ENCODE peak calls at places on chromosomes 3 and 15, in four cellular contexts. U, X, J and F are unnamed samples.

GRCh38 chr15:67812232-67812631 is 13.1 kb upstream of the SKOR1 start:
- DNase-seq in U (no peak), X (no peak), J (no peak), F (no peak)

GRCh38 chr15:42036112-42036905 is 15.5 kb upstream of the PLA2G4E start:
- DNase-seq in U (no peak), X (no peak), J (no peak), F (no peak)

GRCh38 chr3:15361494-15362214 is 29.3 kb upstream of the SH3BP5 start:
- DNase-seq in U (no peak), X (no peak), J (peak; percentile 77), F (no peak)

GRCh38 chr3:188299713-188300112 is 145.8 kb downstream of the LPP start:
- DNase-seq in U (no peak), X (no peak), J (no peak), F (no peak)

GRCh38 chr15:62748175-62748574 is 294.4 kb upstream of the TPM1 start:
- DNase-seq in U (no peak), X (no peak), J (no peak), F (no peak)

GRCh38 chr3:58049143-58049785 is 41.0 kb downstream of the FLNB start:
- DNase-seq in U (no peak), X (peak; percentile 73), J (peak; percentile 99), F (peak; percentile 74)

GRCh38 chr3:148162132-148162531 is 535.6 kb upstream of the AGTR1 start:
- DNase-seq in U (no peak), X (no peak), J (no peak), F (no peak)

GRCh38 chr15:43441316-43441715 is 51.6 kb downstream of the TP53BP1 start:
- DNase-seq in U (no peak), X (peak; percentile 60), J (peak; percentile 19), F (no peak)

GRCh38 chr3:14460342-14461005 is 58.1 kb downstream of the SLC6A6 start:
- DNase-seq in U (no peak), X (peak; percentile 94), J (no peak), F (peak; percentile 94)

GRCh38 chr3:12961007-12961725 is 112.1 kb downstream of the IQSEC1 start:
- DNase-seq in U (no peak), X (no peak), J (no peak), F (no peak)